ENCODE peak calls at places on chromosomes 7 and 10, in nine cellular contexts. R, G, T, J, N, Z, U, P and W are unnamed samples.

GRCh38 chr7:118245267-118246040 is 20.9 kb downstream of the ANKRD7 start:
- DNase-seq in R (no peak), G (no peak), T (no peak), J (no peak), N (no peak), Z (no peak), U (peak), P (no peak), W (no peak)

GRCh38 chr7:44309271-44310091 is 15.9 kb downstream of the CAMK2B start:
- DNase-seq in R (peak), G (no peak), T (peak), J (no peak), N (no peak), Z (no peak), U (no peak), P (peak), W (no peak)

GRCh38 chr10:130463104-130463875 is 327.1 kb downstream of the GLRX3 start:
- DNase-seq in R (no peak), G (no peak), T (no peak), J (no peak), N (no peak), Z (no peak), U (no peak), P (no peak), W (no peak)

GRCh38 chr10:102641880-102642552 is 2.3 kb upstream of the TRIM8 start:
- DNase-seq in R (peak), G (peak), T (peak), J (peak), N (peak), Z (peak), U (peak), P (peak), W (peak)

GRCh38 chr10:93701903-93702277 is 502 bp downstream of the FRA10AC1 start:
- DNase-seq in R (no peak), G (no peak), T (peak), J (no peak), N (peak), Z (no peak), U (no peak), P (no peak), W (no peak)

GRCh38 chr10:113052076-113052830 is 102.2 kb downstream of the TCF7L2 start:
- DNase-seq in R (no peak), G (no peak), T (no peak), J (no peak), N (no peak), Z (no peak), U (no peak), P (no peak), W (no peak)

GRCh38 chr10:65358565-65358964 is 1567.3 kb upstream of the LRRTM3 start:
- DNase-seq in R (no peak), G (no peak), T (peak), J (no peak), N (no peak), Z (no peak), U (peak), P (no peak), W (no peak)

GRCh38 chr10:83978681-83979383 is 160.5 kb upstream of the GHITM start:
- DNase-seq in R (no peak), G (no peak), T (no peak), J (no peak), N (no peak), Z (no peak), U (no peak), P (no peak), W (no peak)

GRCh38 chr10:62866451-62866850 is 50.3 kb upstream of the EGR2 start:
- DNase-seq in R (no peak), G (no peak), T (peak), J (no peak), N (no peak), Z (no peak), U (no peak), P (no peak), W (no peak)

GRCh38 chr7:151243411-151244155 is 4.9 kb downstream of the SMARCD3 start:
- DNase-seq in R (no peak), G (no peak), T (no peak), J (no peak), N (peak), Z (no peak), U (peak), P (peak), W (no peak)

GRCh38 chr7:93736970-93737369 is 153.6 kb downstream of the TFPI2 start:
- DNase-seq in R (no peak), G (no peak), T (no peak), J (no peak), N (no peak), Z (no peak), U (no peak), P (no peak), W (no peak)

GRCh38 chr10:126476256-126476655 is 88.0 kb upstream of the ADAM12 start:
- DNase-seq in R (no peak), G (no peak), T (no peak), J (no peak), N (no peak), Z (no peak), U (no peak), P (no peak), W (no peak)

GRCh38 chr10:33335800-33336605 is 1.5 kb upstream of the NRP1 start:
- DNase-seq in R (peak), G (peak), T (no peak), J (no peak), N (no peak), Z (no peak), U (peak), P (peak), W (no peak)

GRCh38 chr10:79385804-79386531 is 38.7 kb downstream of the PPIF start:
- DNase-seq in R (peak), G (no peak), T (no peak), J (no peak), N (no peak), Z (no peak), U (peak), P (no peak), W (no peak)

GRCh38 chr7:130294314-130294713 is 1.4 kb downstream of the CPA4 start:
- DNase-seq in R (no peak), G (no peak), T (peak), J (no peak), N (no peak), Z (peak), U (no peak), P (no peak), W (no peak)

GRCh38 chr10:5291501-5292195 is 73.1 kb upstream of the UCN3 start:
- DNase-seq in R (no peak), G (no peak), T (peak), J (no peak), N (no peak), Z (no peak), U (no peak), P (peak), W (no peak)

GRCh38 chr10:48251525-48252353 is 22.8 kb downstream of the FRMPD2 start:
- DNase-seq in R (no peak), G (no peak), T (peak), J (no peak), N (no peak), Z (no peak), U (no peak), P (peak), W (no peak)

GRCh38 chr10:103544657-103545310 is 51.3 kb downstream of the NEURL1 start:
- DNase-seq in R (no peak), G (no peak), T (no peak), J (no peak), N (no peak), Z (no peak), U (no peak), P (no peak), W (no peak)

GRCh38 chr10:36725581-36726520 is 399.5 kb upstream of the ANKRD30A start:
- DNase-seq in R (no peak), G (peak), T (peak), J (no peak), N (peak), Z (peak), U (peak), P (no peak), W (peak)

GRCh38 chr7:15367897-15368296 is 193.9 kb downstream of the AGMO start:
- DNase-seq in R (no peak), G (no peak), T (no peak), J (no peak), N (no peak), Z (no peak), U (no peak), P (no peak), W (no peak)

GRCh38 chr7:117478796-117479479 is 887 bp upstream of the CFTR start:
- DNase-seq in R (no peak), G (no peak), T (peak), J (no peak), N (no peak), Z (no peak), U (no peak), P (peak), W (no peak)

GRCh38 chr7:81501220-81501619 is 268.6 kb downstream of the HGF start:
- DNase-seq in R (no peak), G (no peak), T (peak), J (no peak), N (peak), Z (no peak), U (peak), P (no peak), W (peak)

GRCh38 chr10:49165259-49165658 is 22.9 kb downstream of the TMEM273 start:
- DNase-seq in R (no peak), G (no peak), T (no peak), J (no peak), N (no peak), Z (no peak), U (no peak), P (no peak), W (no peak)

GRCh38 chr7:140479062-140479738 is at the start of gene MKRN1:
- DNase-seq in R (peak), G (peak), T (peak), J (peak), N (peak), Z (peak), U (peak), P (peak), W (peak)

GRCh38 chr10:12650122-12650521 is 300.8 kb downstream of the CAMK1D start:
- DNase-seq in R (no peak), G (no peak), T (no peak), J (no peak), N (no peak), Z (no peak), U (no peak), P (no peak), W (no peak)

GRCh38 chr7:2864999-2865670 is 21.0 kb upstream of the GNA12 start:
- DNase-seq in R (peak), G (no peak), T (peak), J (peak), N (peak), Z (peak), U (peak), P (peak), W (no peak)

GRCh38 chr7:101912711-101913110 is 95.3 kb downstream of the CUX1 start:
- DNase-seq in R (peak), G (no peak), T (no peak), J (no peak), N (no peak), Z (no peak), U (no peak), P (no peak), W (no peak)